ENCODE peak calls at places on chromosomes 13 and 19, in four cellular contexts. U is fibroblast of mammary gland, N is transverse colon, A is Calu3. Y is an unnamed sample.

GRCh38 chr13:33349996-33350826 is 64.7 kb upstream of the STARD13 start:
- DNase-seq in U (peak), N (peak), A (peak), Y (peak)

GRCh38 chr13:71759506-71760225 is 107.3 kb downstream of the DACH1 start:
- DNase-seq in U (no peak), N (no peak), A (peak), Y (no peak)

GRCh38 chr13:26771796-26772195 is 11.2 kb upstream of the GPR12 start:
- DNase-seq in U (no peak), N (no peak), A (no peak), Y (no peak)

GRCh38 chr13:93670858-93671257 is 444.3 kb downstream of the GPC6 start:
- DNase-seq in U (no peak), N (no peak), A (no peak), Y (no peak)

GRCh38 chr13:97946951-97947588 is 6.4 kb upstream of the IPO5 start:
- DNase-seq in U (peak), N (no peak), A (no peak), Y (no peak)

GRCh38 chr19:35495107-35496064 is 5.1 kb upstream of the KRTDAP start:
- DNase-seq in U (peak), N (peak), A (peak), Y (peak)

GRCh38 chr13:54879036-54879435 is 1850.4 kb downstream of the OLFM4 start:
- DNase-seq in U (no peak), N (no peak), A (no peak), Y (no peak)

GRCh38 chr19:14022469-14022868 is 5.5 kb upstream of the RLN3 start:
- DNase-seq in U (no peak), N (no peak), A (no peak), Y (no peak)

GRCh38 chr13:20565120-20565736 is 1.7 kb upstream of the IFT88 start:
- DNase-seq in U (no peak), N (no peak), A (no peak), Y (no peak)

GRCh38 chr19:29812881-29813275 is 1.1 kb downstream of the CCNE1 start:
- DNase-seq in U (no peak), N (no peak), A (no peak), Y (no peak)

GRCh38 chr13:71865858-71866172 is 1.2 kb downstream of the DACH1 start:
- DNase-seq in U (no peak), N (peak), A (peak), Y (no peak)

DNA sequence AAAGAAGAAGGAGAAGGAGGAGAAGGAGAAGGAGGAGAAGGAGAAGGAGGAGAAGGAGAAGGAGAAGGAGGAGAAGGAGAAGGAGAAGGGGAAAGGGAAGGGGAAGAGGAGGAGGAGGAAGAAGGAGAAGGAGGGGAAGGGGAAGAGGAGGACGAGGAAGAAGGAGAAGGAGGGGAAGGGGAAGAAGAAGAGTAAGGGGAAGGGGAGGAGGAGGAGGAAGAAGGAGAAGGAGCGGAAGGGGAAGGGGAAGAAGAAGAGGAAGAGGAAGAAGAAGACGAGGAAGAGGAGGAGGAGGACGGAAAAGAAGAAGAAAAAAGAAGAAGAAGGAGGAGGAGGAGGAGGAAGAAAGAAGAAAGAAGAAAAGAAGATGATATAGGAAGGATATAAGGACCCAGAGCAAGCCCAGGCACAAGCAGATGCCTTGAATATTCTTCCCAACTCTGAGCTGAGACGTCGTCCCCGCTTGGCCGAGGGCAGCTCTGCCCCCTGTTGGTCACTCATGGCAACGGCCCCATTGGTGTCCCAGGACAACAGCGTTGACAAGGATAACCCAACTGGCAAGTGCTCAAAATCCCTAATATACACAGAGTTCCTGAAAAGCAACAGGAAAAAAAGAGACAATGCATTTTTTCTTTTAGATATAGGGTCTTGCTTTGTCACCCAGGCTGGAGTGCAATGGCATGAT is 30.6 kb upstream of the IGSF23 start:
- DNase-seq in U (peak), N (peak), A (peak), Y (no peak)
- TF ChIP-seq CTCF in U (peak), N (peak), A (peak), Y (no peak)

GRCh38 chr19:44539991-44540390 is 10.5 kb upstream of the CEACAM20 start:
- DNase-seq in U (no peak), N (no peak), A (no peak), Y (no peak)
- TF ChIP-seq CTCF in U (no peak), N (no peak), A (no peak), Y (no peak)

GRCh38 chr19:3849092-3849491 is 19.7 kb downstream of the ZFR2 start:
- DNase-seq in U (peak), N (peak), A (peak), Y (no peak)
- TF ChIP-seq CTCF in U (peak), N (no peak), A (peak), Y (peak)

DNA sequence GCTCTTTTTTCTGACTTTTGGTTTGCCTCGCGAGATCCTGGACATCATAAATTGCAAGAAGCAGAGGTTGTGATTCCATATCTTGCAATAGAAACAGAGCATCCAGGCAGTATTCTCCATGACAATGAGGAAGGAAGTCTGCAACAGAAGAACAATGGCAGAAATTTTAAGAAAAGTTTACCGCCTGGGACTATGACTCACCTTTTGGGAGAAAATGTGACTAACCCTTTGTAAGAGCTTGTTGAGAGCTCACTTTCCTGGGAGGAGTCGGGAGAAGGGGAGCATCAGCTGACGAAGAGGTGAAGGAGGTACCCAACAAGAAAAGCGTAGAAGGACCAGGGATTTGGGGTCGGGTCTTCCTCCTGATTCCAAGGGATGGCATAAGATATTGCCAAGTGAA is 34.3 kb upstream of the TNFSF11 start:
- DNase-seq in U (peak), N (no peak), A (no peak), Y (no peak)
- TF ChIP-seq CTCF in U (no peak), N (no peak), A (no peak), Y (no peak)

DNA sequence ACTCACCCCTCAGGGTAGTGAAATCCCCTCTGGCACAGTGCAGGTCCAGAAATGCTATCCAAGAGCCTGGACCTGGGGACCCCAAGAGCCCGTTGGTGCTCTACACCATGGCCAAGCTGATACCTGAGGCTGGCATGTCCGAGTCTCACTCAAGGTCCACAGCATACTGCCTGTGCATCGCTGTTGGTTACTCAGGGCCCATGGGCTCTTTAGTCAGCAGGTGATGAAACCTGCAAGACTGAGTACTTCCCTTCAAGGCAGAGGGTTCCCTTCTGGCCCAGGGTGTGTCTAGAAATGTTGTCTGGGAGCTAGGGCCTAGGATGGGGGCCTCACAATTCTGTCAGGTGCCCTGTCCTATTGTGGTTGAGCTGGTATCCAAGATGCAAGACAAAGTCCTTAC is 19.6 kb upstream of the KBTBD7 start:
- DNase-seq in U (no peak), N (no peak), A (no peak), Y (no peak)
- TF ChIP-seq CTCF in U (no peak), N (no peak), A (no peak), Y (no peak)

Y was measured in Peyer's patch.